ENCODE peak calls at places on chromosomes 13 and 19, in seven cellular contexts. O is endothelial cell of umbilical vein; Z is stimulated activated CD4-positive, alpha-beta T cell treated with anti-CD3 and anti-CD28 coated beads, Interleukin-1b, Interleukin-23, amount 100 ng/mL, for 4 hours; K is lower lobe of right lung; E is fibroblast of lung; V is Caki2; C is activated CD4-positive, alpha-beta T cell treated with anti-CD3 and anti-CD28 coated beads for 1 hour. P is an unnamed sample.

GRCh38 chr13:110242615-110243014 is 64.3 kb downstream of the COL4A1 start:
- DNase-seq in E (no peak), Z (no peak), V (no peak), K (no peak), O (no peak), C (no peak), P (no peak)

GRCh38 chr19:54287456-54287855 is 6.5 kb upstream of the LILRB2 start:
- DNase-seq in E (peak; percentile 6), C (no peak), K (no peak), Z (no peak), O (no peak), V (no peak), P (no peak)

GRCh38 chr13:36192166-36192565 is 22.2 kb downstream of the SOHLH2 start:
- DNase-seq in E (peak; percentile 13), Z (no peak), K (no peak), O (no peak), C (no peak), V (no peak), P (no peak)

GRCh38 chr13:75550159-75550567 is 572 bp downstream of the UCHL3 start:
- DNase-seq in Z (no peak), C (no peak), O (peak; percentile 67), K (no peak), E (peak; percentile 90), V (peak; percentile 45), P (no peak)

GRCh38 chr13:67076378-67076777 is 153.8 kb downstream of the PCDH9 start:
- DNase-seq in O (no peak), Z (no peak), K (no peak), V (no peak), E (peak; percentile 62), C (no peak), P (no peak)

GRCh38 chr19:2201473-2202148 is 34.5 kb downstream of the PLEKHJ1 start:
- DNase-seq in O (no peak), V (no peak), C (no peak), E (no peak), K (no peak), Z (no peak), P (no peak)

GRCh38 chr19:53195265-53195879 is 2.2 kb upstream of the ZNF665 start:
- DNase-seq in O (peak; percentile 82), E (peak; percentile 74), Z (peak; percentile 58), C (peak; percentile 51), K (peak; percentile 65), V (peak; percentile 62), P (peak; percentile 73)

GRCh38 chr19:5828661-5829566 is 10.6 kb downstream of the FUT6 start:
- DNase-seq in C (no peak), O (peak; percentile 16), E (no peak), Z (no peak), V (peak; percentile 33), K (no peak), P (peak; percentile 42)

GRCh38 chr13:65914707-65915106 is 1315.4 kb downstream of the PCDH9 start:
- DNase-seq in K (no peak), C (no peak), O (peak; percentile 72), V (no peak), E (peak; percentile 73), Z (no peak), P (no peak)

GRCh38 chr19:39128511-39129079 is 3.0 kb downstream of the PAK4 start:
- DNase-seq in V (no peak), O (no peak), Z (no peak), K (no peak), C (no peak), E (no peak), P (no peak)

P was measured in stimulated activated naive B cell treated with anti-CD40 and anti-IgM and Interleukin-4, amounts not matched to agents 10 μg/mL and 1 μg/mL and 100 μg/mL, for 72 hours.